ENCODE peak calls at places on chromosome 13, in nine cellular contexts. G is activated naive CD4-positive, alpha-beta T cell treated with anti-CD3 and anti-CD28 coated beads, Interleukin-2, amount 10 ng/mL, durations not matched to agents 7 days and 5 days; N is neural crest cell; Q is thoracic aorta; W is amniotic stem cell; P is dorsolateral prefrontal cortex; A is tibial nerve; B is omental fat pad; U is CD8-positive, alpha-beta memory T cell. V is an unnamed sample.

GRCh38 chr13:76038920-76039716 is 403.0 kb downstream of the LMO7 start:
- DNase-seq in W (no peak), P (no peak), Q (no peak), N (no peak), A (no peak), B (no peak), U (no peak), G (no peak), V (no peak)

GRCh38 chr13:45849408-45849807 is 2.1 kb downstream of the SIAH3 start:
- DNase-seq in P (no peak), N (no peak), B (no peak), U (no peak), Q (no peak), G (no peak), A (no peak), W (no peak), V (no peak)

GRCh38 chr13:105982219-105982618 is 553.2 kb downstream of the EFNB2 start:
- DNase-seq in A (no peak), U (no peak), P (no peak), G (no peak), Q (no peak), N (no peak), W (no peak), B (no peak), V (no peak)

GRCh38 chr13:35953537-35954206 is 177.5 kb downstream of the DCLK1 start:
- DNase-seq in A (peak), W (peak), U (no peak), G (no peak), P (peak), Q (peak), N (peak), B (no peak), V (peak)

GRCh38 chr13:85108356-85108755 is 690.9 kb downstream of the SLITRK6 start:
- DNase-seq in W (no peak), Q (no peak), G (no peak), A (no peak), B (no peak), P (no peak), N (no peak), U (no peak), V (no peak)

GRCh38 chr13:24636776-24637175 is 43.4 kb upstream of the ATP12A start:
- DNase-seq in W (no peak), P (no peak), G (no peak), U (no peak), A (no peak), Q (no peak), B (no peak), N (no peak), V (no peak)

GRCh38 chr13:22403144-22403543 is 732.3 kb downstream of the FGF9 start:
- DNase-seq in P (no peak), G (no peak), B (no peak), A (no peak), Q (no peak), N (no peak), W (no peak), U (no peak), V (no peak)

GRCh38 chr13:64591981-64592380 is 2638.2 kb downstream of the PCDH9 start:
- DNase-seq in G (no peak), A (no peak), W (no peak), B (no peak), Q (no peak), N (no peak), U (no peak), P (no peak), V (no peak)

GRCh38 chr13:30744056-30744684 is 8.8 kb downstream of the ALOX5AP start:
- DNase-seq in N (no peak), Q (no peak), U (peak), P (no peak), B (no peak), A (no peak), G (peak), W (no peak), V (no peak)

GRCh38 chr13:33639158-33639557 is 178.8 kb upstream of the RFC3 start:
- DNase-seq in P (no peak), Q (no peak), A (peak), N (no peak), U (no peak), W (no peak), G (no peak), B (no peak), V (no peak)

GRCh38 chr13:108437496-108437895 is 168.0 kb downstream of the TNFSF13B start:
- DNase-seq in U (no peak), Q (no peak), A (no peak), P (no peak), B (no peak), N (no peak), G (no peak), W (peak), V (no peak)

GRCh38 chr13:71871180-71871754 is 4.3 kb upstream of the DACH1 start:
- DNase-seq in Q (no peak), P (no peak), B (no peak), W (no peak), G (no peak), U (no peak), A (no peak), N (no peak), V (no peak)

GRCh38 chr13:46124967-46125933 is 20.4 kb upstream of the CPB2 start:
- DNase-seq in B (no peak), Q (no peak), W (no peak), A (no peak), P (no peak), N (no peak), U (no peak), G (no peak), V (no peak)

GRCh38 chr13:62837895-62838294 is 1422.2 kb upstream of the PCDH20 start:
- DNase-seq in N (no peak), W (peak), P (no peak), Q (no peak), B (no peak), U (no peak), A (no peak), G (no peak), V (no peak)

V was measured in heart right ventricle.